ENCODE peak calls at places on chromosomes 2 and 18, in seven cellular contexts. One of them, this sample, is unnamed.

GRCh38 chr2:23624378-23624777 is 239.4 kb downstream of the KLHL29 start:
- DNase-seq in pancreas: no peak
- DNase-seq in bronchial epithelial cell: no peak
- DNase-seq in lower leg skin: no peak
- DNase-seq in colonic mucosa: peak; percentile 39
- DNase-seq in skeletal muscle cell: no peak
- DNase-seq in foreskin fibroblast: no peak
- DNase-seq in this sample: no peak

GRCh38 chr2:174901075-174901474 is 104.1 kb downstream of the CHN1 start:
- DNase-seq in lower leg skin: no peak
- DNase-seq in colonic mucosa: no peak
- DNase-seq in pancreas: no peak
- DNase-seq in foreskin fibroblast: peak; percentile 29
- DNase-seq in bronchial epithelial cell: no peak
- DNase-seq in skeletal muscle cell: no peak
- DNase-seq in this sample: no peak

GRCh38 chr2:157500334-157500733 is 56.4 kb upstream of the CYTIP start:
- DNase-seq in skeletal muscle cell: no peak
- DNase-seq in bronchial epithelial cell: no peak
- DNase-seq in foreskin fibroblast: no peak
- DNase-seq in pancreas: no peak
- DNase-seq in lower leg skin: no peak
- DNase-seq in colonic mucosa: no peak
- DNase-seq in this sample: no peak

GRCh38 chr2:229578052-229578846 is 136.1 kb downstream of the DNER start:
- DNase-seq in bronchial epithelial cell: no peak
- DNase-seq in pancreas: no peak
- DNase-seq in lower leg skin: no peak
- DNase-seq in foreskin fibroblast: no peak
- DNase-seq in colonic mucosa: no peak
- DNase-seq in skeletal muscle cell: no peak
- DNase-seq in this sample: no peak

GRCh38 chr2:44295113-44295512 is 19.8 kb downstream of the SLC3A1 start:
- DNase-seq in skeletal muscle cell: no peak
- DNase-seq in foreskin fibroblast: no peak
- DNase-seq in bronchial epithelial cell: no peak
- DNase-seq in pancreas: peak; percentile 42
- DNase-seq in lower leg skin: no peak
- DNase-seq in colonic mucosa: no peak
- DNase-seq in this sample: no peak

GRCh38 chr18:9919564-9920232 is 5.9 kb downstream of the VAPA start:
- DNase-seq in pancreas: no peak
- DNase-seq in colonic mucosa: no peak
- DNase-seq in lower leg skin: no peak
- DNase-seq in foreskin fibroblast: no peak
- DNase-seq in skeletal muscle cell: no peak
- DNase-seq in bronchial epithelial cell: no peak
- DNase-seq in this sample: no peak

GRCh38 chr18:46148810-46149209 is 44.6 kb downstream of the HAUS1 start:
- DNase-seq in bronchial epithelial cell: peak; percentile 61
- DNase-seq in skeletal muscle cell: no peak
- DNase-seq in lower leg skin: peak; percentile 23
- DNase-seq in foreskin fibroblast: peak; percentile 38
- DNase-seq in pancreas: no peak
- DNase-seq in colonic mucosa: peak; percentile 42
- DNase-seq in this sample: no peak

GRCh38 chr2:25955036-25955435 is 27.3 kb downstream of the KIF3C start:
- DNase-seq in skeletal muscle cell: no peak
- DNase-seq in bronchial epithelial cell: no peak
- DNase-seq in pancreas: no peak
- DNase-seq in foreskin fibroblast: no peak
- DNase-seq in lower leg skin: no peak
- DNase-seq in colonic mucosa: no peak
- DNase-seq in this sample: no peak

GRCh38 chr2:176638167-176639015 is 369.1 kb downstream of the MTX2 start:
- DNase-seq in lower leg skin: peak; percentile 55
- DNase-seq in bronchial epithelial cell: peak; percentile 21
- DNase-seq in pancreas: peak; percentile 50
- DNase-seq in foreskin fibroblast: peak; percentile 52
- DNase-seq in colonic mucosa: peak; percentile 71
- DNase-seq in skeletal muscle cell: no peak
- DNase-seq in this sample: peak; percentile 22

GRCh38 chr2:23491622-23492336 is 106.8 kb downstream of the KLHL29 start:
- DNase-seq in foreskin fibroblast: no peak
- DNase-seq in pancreas: no peak
- DNase-seq in colonic mucosa: no peak
- DNase-seq in bronchial epithelial cell: no peak
- DNase-seq in skeletal muscle cell: no peak
- DNase-seq in lower leg skin: no peak
- DNase-seq in this sample: no peak

GRCh38 chr18:2337552-2338141 is 233.7 kb downstream of the METTL4 start:
- DNase-seq in foreskin fibroblast: peak; percentile 26
- DNase-seq in pancreas: no peak
- DNase-seq in lower leg skin: no peak
- DNase-seq in colonic mucosa: peak; percentile 37
- DNase-seq in skeletal muscle cell: no peak
- DNase-seq in bronchial epithelial cell: peak; percentile 34
- DNase-seq in this sample: no peak

GRCh38 chr2:238761802-238762373 is 86.0 kb upstream of the TWIST2 start:
- DNase-seq in lower leg skin: no peak
- DNase-seq in bronchial epithelial cell: no peak
- DNase-seq in colonic mucosa: no peak
- DNase-seq in pancreas: no peak
- DNase-seq in skeletal muscle cell: peak; percentile 1
- DNase-seq in foreskin fibroblast: peak; percentile 26
- DNase-seq in this sample: no peak

DNA sequence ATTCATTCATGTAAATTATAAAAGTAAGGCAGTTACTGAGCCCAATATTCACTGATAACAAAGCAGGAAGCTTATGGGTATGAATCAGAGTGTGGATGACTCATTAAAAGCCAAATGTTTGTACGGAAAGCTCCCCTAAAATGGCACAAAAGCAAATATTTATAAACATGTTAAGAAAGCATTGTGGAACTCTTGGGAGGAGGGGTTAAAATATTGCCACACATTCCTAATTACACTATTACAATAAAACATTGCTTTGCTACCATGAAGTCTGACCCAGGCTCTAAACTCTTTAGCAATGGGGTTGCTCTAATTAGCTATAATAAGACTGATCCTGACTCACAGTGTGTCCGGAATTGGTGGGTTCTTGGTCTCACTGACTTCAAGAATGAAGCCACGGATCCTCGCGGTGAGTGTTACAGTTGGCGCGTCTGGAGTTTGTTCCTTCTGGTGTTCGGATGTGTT is 110.9 kb downstream of the NAB1 start:
- DNase-seq in foreskin fibroblast: peak; percentile 76
- DNase-seq in colonic mucosa: no peak
- DNase-seq in lower leg skin: no peak
- DNase-seq in bronchial epithelial cell: peak; percentile 97
- DNase-seq in skeletal muscle cell: peak; percentile 54
- DNase-seq in pancreas: no peak
- DNase-seq in this sample: no peak
- H3K4me3 ChIP-seq in foreskin fibroblast: no peak overlapping the region
- H3K4me3 ChIP-seq in colonic mucosa: no peak overlapping the region
- H3K4me3 ChIP-seq in lower leg skin: no peak overlapping the region
- H3K4me3 ChIP-seq in bronchial epithelial cell: no peak overlapping the region
- H3K4me3 ChIP-seq in skeletal muscle cell: no peak overlapping the region
- H3K4me3 ChIP-seq in pancreas: no peak overlapping the region
- H3K4me3 ChIP-seq in this sample: no peak overlapping the region

GRCh38 chr18:70292628-70293027 is 3.8 kb downstream of the SOCS6 start:
- DNase-seq in skeletal muscle cell: no peak
- DNase-seq in bronchial epithelial cell: no peak
- DNase-seq in pancreas: no peak
- DNase-seq in colonic mucosa: peak; percentile 62
- DNase-seq in foreskin fibroblast: no peak
- DNase-seq in lower leg skin: no peak
- DNase-seq in this sample: no peak
- H3K4me3 ChIP-seq in skeletal muscle cell: no peak overlapping the region
- H3K4me3 ChIP-seq in bronchial epithelial cell: no peak overlapping the region
- H3K4me3 ChIP-seq in pancreas: no peak overlapping the region
- H3K4me3 ChIP-seq in colonic mucosa: no peak overlapping the region
- H3K4me3 ChIP-seq in foreskin fibroblast: no peak overlapping the region
- H3K4me3 ChIP-seq in lower leg skin: no peak overlapping the region
- H3K4me3 ChIP-seq in this sample: peak overlapping the region; percentile 7

DNA sequence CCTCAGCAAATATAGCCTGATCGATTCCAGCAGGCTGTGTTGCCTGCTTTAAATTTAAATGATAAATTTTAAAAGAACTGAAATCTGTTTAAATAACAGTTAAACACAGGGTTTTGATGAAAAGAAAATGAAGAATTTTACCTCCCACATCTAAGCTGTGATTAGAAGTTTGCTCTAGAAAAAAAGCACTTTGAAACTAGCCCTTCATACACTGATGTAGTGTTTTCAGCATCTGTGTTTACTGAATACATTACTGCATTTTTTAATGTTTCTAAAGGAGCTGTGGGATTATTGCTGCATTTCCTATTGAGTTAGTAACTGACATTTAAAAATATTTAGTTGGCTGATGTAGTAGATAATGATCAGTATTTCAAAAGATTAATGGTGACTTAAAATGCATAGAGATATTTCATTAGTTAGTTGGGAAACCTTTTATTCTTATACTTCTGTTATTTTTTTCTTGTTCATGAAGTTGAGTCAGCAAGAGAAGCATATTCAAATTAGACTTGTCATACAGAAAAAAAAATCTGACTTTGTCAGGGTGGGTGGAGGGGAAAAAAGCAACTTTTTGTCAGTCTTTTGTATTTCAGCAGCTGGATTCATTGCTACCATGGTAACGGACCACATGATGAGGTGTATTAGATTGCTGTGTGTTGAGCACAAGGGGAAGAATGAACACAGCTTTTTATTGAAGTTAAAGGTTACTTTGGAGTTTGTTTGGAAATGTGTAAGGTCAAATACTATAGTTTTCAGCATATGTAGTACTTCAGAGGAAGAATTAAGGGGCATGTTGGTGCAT is at the start of gene DTNA:
- DNase-seq in pancreas: no peak
- DNase-seq in skeletal muscle cell: peak; percentile 96
- DNase-seq in lower leg skin: peak; percentile 19
- DNase-seq in foreskin fibroblast: peak; percentile 98
- DNase-seq in colonic mucosa: no peak
- DNase-seq in bronchial epithelial cell: peak; percentile 91
- DNase-seq in this sample: no peak
- H3K4me3 ChIP-seq in pancreas: no peak within 1 kb of the TSS
- H3K4me3 ChIP-seq in skeletal muscle cell: peak within 1 kb of the TSS; percentile 57
- H3K4me3 ChIP-seq in lower leg skin: no peak within 1 kb of the TSS
- H3K4me3 ChIP-seq in foreskin fibroblast: peak within 1 kb of the TSS; percentile 39
- H3K4me3 ChIP-seq in colonic mucosa: no peak within 1 kb of the TSS
- H3K4me3 ChIP-seq in bronchial epithelial cell: peak within 1 kb of the TSS; percentile 1
- H3K4me3 ChIP-seq in this sample: peak within 1 kb of the TSS; percentile 2

GRCh38 chr2:8096484-8096883 is 585.4 kb upstream of the ID2 start:
- DNase-seq in bronchial epithelial cell: no peak
- DNase-seq in foreskin fibroblast: no peak
- DNase-seq in colonic mucosa: no peak
- DNase-seq in lower leg skin: no peak
- DNase-seq in pancreas: no peak
- DNase-seq in skeletal muscle cell: no peak
- DNase-seq in this sample: no peak
- H3K4me3 ChIP-seq in bronchial epithelial cell: no peak overlapping the region
- H3K4me3 ChIP-seq in foreskin fibroblast: no peak overlapping the region
- H3K4me3 ChIP-seq in colonic mucosa: no peak overlapping the region
- H3K4me3 ChIP-seq in lower leg skin: no peak overlapping the region
- H3K4me3 ChIP-seq in pancreas: no peak overlapping the region
- H3K4me3 ChIP-seq in skeletal muscle cell: no peak overlapping the region
- H3K4me3 ChIP-seq in this sample: no peak overlapping the region

GRCh38 chr2:136136921-136137320 is 19.0 kb upstream of the CXCR4 start:
- DNase-seq in bronchial epithelial cell: no peak
- DNase-seq in skeletal muscle cell: no peak
- DNase-seq in colonic mucosa: no peak
- DNase-seq in foreskin fibroblast: no peak
- DNase-seq in lower leg skin: no peak
- DNase-seq in pancreas: no peak
- DNase-seq in this sample: no peak
- H3K4me3 ChIP-seq in bronchial epithelial cell: no peak overlapping the region
- H3K4me3 ChIP-seq in skeletal muscle cell: no peak overlapping the region
- H3K4me3 ChIP-seq in colonic mucosa: no peak overlapping the region
- H3K4me3 ChIP-seq in foreskin fibroblast: no peak overlapping the region
- H3K4me3 ChIP-seq in lower leg skin: no peak overlapping the region
- H3K4me3 ChIP-seq in pancreas: no peak overlapping the region
- H3K4me3 ChIP-seq in this sample: no peak overlapping the region

GRCh38 chr18:75167137-75167536 is 41.8 kb downstream of the PTGR3 start:
- DNase-seq in skeletal muscle cell: no peak
- DNase-seq in colonic mucosa: no peak
- DNase-seq in pancreas: no peak
- DNase-seq in foreskin fibroblast: no peak
- DNase-seq in lower leg skin: peak; percentile 8
- DNase-seq in bronchial epithelial cell: no peak
- DNase-seq in this sample: no peak
- H3K4me3 ChIP-seq in skeletal muscle cell: no peak overlapping the region
- H3K4me3 ChIP-seq in colonic mucosa: no peak overlapping the region
- H3K4me3 ChIP-seq in pancreas: no peak overlapping the region
- H3K4me3 ChIP-seq in foreskin fibroblast: no peak overlapping the region
- H3K4me3 ChIP-seq in lower leg skin: no peak overlapping the region
- H3K4me3 ChIP-seq in bronchial epithelial cell: no peak overlapping the region
- H3K4me3 ChIP-seq in this sample: no peak overlapping the region

GRCh38 chr2:37854676-37855282 is 70.3 kb upstream of the RMDN2 start:
- DNase-seq in foreskin fibroblast: no peak
- DNase-seq in pancreas: no peak
- DNase-seq in lower leg skin: no peak
- DNase-seq in colonic mucosa: no peak
- DNase-seq in skeletal muscle cell: no peak
- DNase-seq in bronchial epithelial cell: no peak
- DNase-seq in this sample: no peak
- H3K4me3 ChIP-seq in foreskin fibroblast: no peak overlapping the region
- H3K4me3 ChIP-seq in pancreas: no peak overlapping the region
- H3K4me3 ChIP-seq in lower leg skin: no peak overlapping the region
- H3K4me3 ChIP-seq in colonic mucosa: no peak overlapping the region
- H3K4me3 ChIP-seq in skeletal muscle cell: no peak overlapping the region
- H3K4me3 ChIP-seq in bronchial epithelial cell: no peak overlapping the region
- H3K4me3 ChIP-seq in this sample: no peak overlapping the region

DNA sequence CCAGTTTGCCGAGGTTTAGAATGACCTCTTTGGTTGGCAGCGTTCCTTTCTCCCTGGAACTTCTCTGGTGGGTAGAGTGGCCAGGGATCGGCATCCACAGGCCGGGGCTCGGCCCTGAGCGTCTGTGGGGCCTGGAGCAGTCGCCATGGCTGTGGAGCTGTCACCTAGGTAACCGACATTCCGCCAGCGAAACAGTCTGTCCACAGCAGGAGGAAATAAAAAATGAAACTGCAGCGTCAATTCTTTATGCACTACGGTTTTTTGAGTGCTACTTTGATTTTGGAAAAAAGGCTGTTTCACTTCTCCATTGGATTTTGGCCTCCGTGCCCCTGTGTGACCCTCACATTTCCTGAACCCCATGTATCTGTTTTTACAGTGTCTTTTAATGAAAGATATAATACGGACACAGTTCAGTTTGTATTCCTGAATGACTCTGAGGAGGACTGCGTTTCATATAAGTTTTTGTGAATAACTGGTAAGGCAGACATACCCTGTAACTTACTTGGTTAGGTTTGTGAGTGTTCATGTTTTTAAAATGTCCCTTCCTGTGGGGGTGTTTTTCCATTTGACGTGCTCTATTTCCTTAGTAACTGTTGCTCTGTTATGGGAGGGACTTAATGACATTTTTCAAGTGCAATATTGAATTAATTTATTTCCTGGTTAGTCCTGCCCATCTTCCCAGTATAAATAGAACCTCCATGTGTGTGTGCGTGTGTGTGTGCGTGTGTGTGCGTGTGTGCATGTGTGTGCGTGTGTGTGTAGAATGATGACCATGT is 163.5 kb downstream of the LDLRAD4 start:
- DNase-seq in lower leg skin: no peak
- DNase-seq in skeletal muscle cell: no peak
- DNase-seq in colonic mucosa: peak; percentile 55
- DNase-seq in foreskin fibroblast: no peak
- DNase-seq in pancreas: peak; percentile 62
- DNase-seq in bronchial epithelial cell: peak; percentile 12
- DNase-seq in this sample: peak; percentile 71
- H3K4me3 ChIP-seq in lower leg skin: no peak overlapping the region
- H3K4me3 ChIP-seq in skeletal muscle cell: no peak overlapping the region
- H3K4me3 ChIP-seq in colonic mucosa: peak overlapping the region; percentile 16
- H3K4me3 ChIP-seq in foreskin fibroblast: peak overlapping the region; percentile 22
- H3K4me3 ChIP-seq in pancreas: no peak overlapping the region
- H3K4me3 ChIP-seq in bronchial epithelial cell: no peak overlapping the region
- H3K4me3 ChIP-seq in this sample: peak overlapping the region; percentile 35

GRCh38 chr18:59266019-59266369 is 7.3 kb downstream of the RAX start:
- DNase-seq in foreskin fibroblast: no peak
- DNase-seq in bronchial epithelial cell: no peak
- DNase-seq in lower leg skin: no peak
- DNase-seq in pancreas: no peak
- DNase-seq in skeletal muscle cell: no peak
- DNase-seq in colonic mucosa: no peak
- DNase-seq in this sample: no peak
- H3K4me3 ChIP-seq in foreskin fibroblast: no peak overlapping the region
- H3K4me3 ChIP-seq in bronchial epithelial cell: no peak overlapping the region
- H3K4me3 ChIP-seq in lower leg skin: no peak overlapping the region
- H3K4me3 ChIP-seq in pancreas: no peak overlapping the region
- H3K4me3 ChIP-seq in skeletal muscle cell: no peak overlapping the region
- H3K4me3 ChIP-seq in colonic mucosa: no peak overlapping the region
- H3K4me3 ChIP-seq in this sample: no peak overlapping the region